ENCODE peak calls at places on chromosomes 3 and 15, in six cellular contexts. Y is sigmoid colon, C is GM20000, V is AG08395, B is stromal cell of bone marrow, X is GM04504. W is an unnamed sample.

GRCh38 chr15:89003865-89004725 is 84.2 kb upstream of the ABHD2 start:
- DNase-seq in X (no peak), V (peak), B (no peak), C (no peak), Y (no peak), W (no peak)

GRCh38 chr15:34271493-34271892 is 46.7 kb downstream of the EMC4 start:
- DNase-seq in C (no peak), Y (no peak), X (peak), B (peak), V (peak), W (no peak)

GRCh38 chr15:40405501-40406381 is at the start of gene IVD:
- DNase-seq in X (peak), Y (peak), B (peak), C (peak), V (peak), W (peak)

GRCh38 chr15:89492934-89493631 is 3.3 kb downstream of the RHCG start:
- DNase-seq in Y (peak), B (no peak), C (no peak), V (no peak), X (no peak), W (no peak)

GRCh38 chr3:161558256-161558655 is 61.6 kb downstream of the OTOL1 start:
- DNase-seq in B (no peak), C (no peak), Y (no peak), X (no peak), V (no peak), W (no peak)

GRCh38 chr3:179486806-179487205 is 35.5 kb upstream of the GNB4 start:
- DNase-seq in X (no peak), Y (no peak), C (no peak), B (no peak), V (no peak), W (no peak)

GRCh38 chr15:44584162-44584749 is 47.3 kb downstream of the EIF3J start:
- DNase-seq in C (no peak), V (peak), X (no peak), Y (no peak), B (peak), W (peak)

GRCh38 chr15:51243774-51244173 is 94.6 kb downstream of the CYP19A1 start:
- DNase-seq in Y (no peak), X (no peak), B (no peak), C (no peak), V (no peak), W (no peak)

GRCh38 chr15:62624541-62625399 is 417.8 kb upstream of the TPM1 start:
- DNase-seq in V (peak), B (peak), C (no peak), X (peak), Y (no peak), W (no peak)

GRCh38 chr3:185702564-185703225 is 116.6 kb downstream of the SENP2 start:
- DNase-seq in Y (no peak), X (no peak), C (no peak), V (no peak), B (no peak), W (no peak)

GRCh38 chr3:71838406-71838805 is 53.5 kb upstream of the PROK2 start:
- DNase-seq in X (no peak), V (no peak), C (no peak), Y (no peak), B (no peak), W (no peak)

GRCh38 chr3:40152482-40153133 is 156.9 kb upstream of the EIF1B start:
- DNase-seq in X (no peak), Y (no peak), B (no peak), V (no peak), C (no peak), W (no peak)

GRCh38 chr3:62203561-62203960 is 169.8 kb downstream of the FEZF2 start:
- DNase-seq in Y (no peak), X (no peak), V (no peak), C (no peak), B (no peak), W (no peak)

GRCh38 chr3:176971613-176972174 is 225.6 kb downstream of the TBL1XR1 start:
- DNase-seq in B (no peak), V (no peak), C (no peak), X (no peak), Y (no peak), W (no peak)

GRCh38 chr3:50322386-50323091 is at the start of gene HYAL2:
- DNase-seq in Y (no peak), V (no peak), X (no peak), B (no peak), C (no peak), W (no peak)

GRCh38 chr3:52848617-52849016 is 13.8 kb upstream of the MUSTN1 start:
- DNase-seq in V (peak), B (peak), C (no peak), X (peak), Y (peak), W (no peak)

GRCh38 chr3:49411550-49411967 is 217 bp downstream of the RHOA start:
- DNase-seq in Y (peak), B (no peak), X (no peak), C (no peak), V (no peak), W (peak)

GRCh38 chr3:14803981-14804834 is 14.6 kb upstream of the FGD5 start:
- DNase-seq in C (no peak), Y (no peak), B (no peak), X (no peak), V (no peak), W (no peak)

GRCh38 chr15:62569460-62570404 is 404.6 kb upstream of the C2CD4B start:
- DNase-seq in B (peak), Y (no peak), C (no peak), V (peak), X (peak), W (no peak)